ENCODE peak calls at places on chromosomes 4 and X, in seven cellular contexts. B is activated CD8-positive, alpha-beta memory T cell treated with anti-CD3 and anti-CD28 coated beads for 4 hours; H is Peyer's patch; V is natural killer cell; W is iris pigment epithelial cell; N is aorta; E is DMS 273 treated with DMSO at 0.1 percent for 48 hours. S is an unnamed sample.

GRCh38 chrX:141839856-141840255 is 1.7 kb downstream of the MAGEC3 start:
- DNase-seq in W (peak), N (no peak), V (no peak), E (no peak), B (no peak), H (no peak), S (no peak)

GRCh38 chr4:175246941-175247340 is 328.8 kb downstream of the ADAM29 start:
- DNase-seq in W (peak), N (no peak), H (no peak), B (no peak), E (no peak), V (no peak), S (no peak)

GRCh38 chr4:15649914-15650545 is 5.1 kb downstream of the FBXL5 start:
- DNase-seq in W (peak), V (peak), N (no peak), B (peak), H (peak), E (peak), S (no peak)

GRCh38 chrX:288561-288991 is 7.4 kb downstream of the PLCXD1 start:
- DNase-seq in W (no peak), N (peak), H (no peak), E (no peak), V (no peak), B (no peak), S (no peak)

GRCh38 chr4:54637325-54637724 is 20.4 kb upstream of the KIT start:
- DNase-seq in H (no peak), V (no peak), E (no peak), W (no peak), B (no peak), N (no peak), S (no peak)

GRCh38 chr4:119068529-119068962 is 67.1 kb upstream of the MYOZ2 start:
- DNase-seq in B (no peak), N (no peak), V (no peak), E (no peak), W (peak), H (no peak), S (no peak)

GRCh38 chrX:21781525-21781924 is 23.6 kb upstream of the SMPX start:
- DNase-seq in N (no peak), E (peak), H (no peak), B (no peak), W (peak), V (no peak), S (no peak)

GRCh38 chr4:51901363-51901762 is 58.4 kb downstream of the DCUN1D4 start:
- DNase-seq in E (no peak), N (no peak), H (no peak), V (no peak), B (no peak), W (no peak), S (no peak)

GRCh38 chr4:108078024-108078733 is 88.5 kb downstream of the HADH start:
- DNase-seq in E (no peak), H (no peak), W (peak), V (no peak), N (no peak), B (no peak), S (no peak)

GRCh38 chrX:102560423-102561068 is 38.8 kb upstream of the ARMCX5 start:
- DNase-seq in N (no peak), H (no peak), E (no peak), W (no peak), V (no peak), B (no peak), S (no peak)

GRCh38 chrX:133454525-133455323 is 39.4 kb upstream of the GPC4 start:
- DNase-seq in B (no peak), N (no peak), W (no peak), H (no peak), V (no peak), E (no peak), S (no peak)

GRCh38 chrX:118355225-118355920 is 9.5 kb downstream of the WDR44 start:
- DNase-seq in N (no peak), W (peak), H (no peak), E (no peak), B (no peak), V (no peak), S (no peak)

GRCh38 chr4:112908511-112908910 is 140.9 kb upstream of the ANK2 start:
- DNase-seq in E (no peak), V (no peak), W (no peak), N (no peak), H (no peak), B (no peak), S (no peak)

S was measured in GOT3.